ENCODE peak calls at places on chromosomes 12 and 14, in five cellular contexts. W, H, I, U and O are unnamed samples. For H3K27me3 and H3K9me3, the result is how much of the 10 kb centered on the place peaks cover.

GRCh38 chr14:59229653-59230406 is 41.4 kb downstream of the DAAM1 start:
- DNase-seq in W (no peak), I (no peak), H (no peak), U (no peak), O (no peak)

GRCh38 chr12:108514468-108514972 is 557 bp upstream of the FICD start:
- DNase-seq in U (no peak), H (no peak), W (no peak), I (no peak), O (no peak)

GRCh38 chr12:15599266-15600037 is 189.7 kb downstream of the EPS8 start:
- DNase-seq in W (no peak), H (no peak), U (no peak), I (no peak), O (no peak)

GRCh38 chr12:114703060-114703493 is 19.1 kb upstream of the TBX3 start:
- DNase-seq in U (no peak), W (no peak), I (no peak), H (no peak), O (no peak)

GRCh38 chr12:101415228-101415627 is 7.7 kb upstream of the ARL1 start:
- DNase-seq in I (no peak), H (no peak), W (no peak), U (no peak), O (no peak)

GRCh38 chr12:69417741-69418167 is 52.4 kb upstream of the FRS2 start:
- DNase-seq in W (no peak), H (no peak), U (no peak), I (no peak), O (no peak)

GRCh38 chr14:71202881-71203280 is 295.6 kb downstream of the PCNX1 start:
- DNase-seq in I (no peak), H (no peak), U (no peak), W (no peak), O (no peak)

GRCh38 chr12:25825494-25825893 is 133.0 kb upstream of the RASSF8 start:
- DNase-seq in H (no peak), I (no peak), W (no peak), U (no peak), O (no peak)

GRCh38 chr14:72608391-72609204 is 285.3 kb downstream of the DPF3 start:
- DNase-seq in U (no peak), I (no peak), W (no peak), H (no peak), O (no peak)

GRCh38 chr12:69274861-69275260 is 35.5 kb downstream of the CPSF6 start:
- DNase-seq in U (no peak), W (no peak), H (no peak), I (no peak), O (no peak)

GRCh38 chr12:91139981-91140659 is 28.8 kb upstream of the LUM start:
- DNase-seq in W (no peak), H (no peak), U (no peak), I (no peak), O (no peak)

GRCh38 chr14:91354221-91354916 is 63.3 kb downstream of the CCDC88C start:
- DNase-seq in U (no peak), W (no peak), I (no peak), H (no peak), O (no peak)

GRCh38 chr14:36383674-36384421 is 63.4 kb upstream of the MBIP start:
- DNase-seq in W (no peak), U (no peak), H (no peak), I (no peak), O (no peak)

GRCh38 chr14:39212034-39212433 is 21.7 kb upstream of the MIA2 start:
- DNase-seq in H (no peak), W (no peak), I (no peak), U (no peak), O (no peak)

GRCh38 chr12:58288191-58288590 is 346.8 kb downstream of the ATP23 start:
- DNase-seq in U (no peak), W (peak), H (no peak), I (no peak), O (no peak)

GRCh38 chr14:60758875-60759274 is 24.3 kb downstream of the MNAT1 start:
- DNase-seq in H (no peak), U (no peak), I (no peak), W (no peak), O (no peak)

GRCh38 chr14:77529963-77530362 is 31.3 kb upstream of the ISM2 start:
- DNase-seq in U (no peak), H (no peak), I (no peak), W (no peak), O (no peak)

GRCh38 chr12:107660230-107660629 is 25.4 kb upstream of the PWP1 start:
- DNase-seq in I (no peak), H (no peak), W (no peak), U (no peak), O (no peak)

GRCh38 chr14:95156765-95157194 is 549 bp downstream of the DICER1 start:
- DNase-seq in W (no peak), H (peak), I (peak), U (peak), O (peak)

GRCh38 chr12:6873094-6874006 is at the start of gene SPSB2:
- DNase-seq in W (peak), U (peak), H (peak), I (peak), O (peak)

GRCh38 chr14:68787235-68787727 is 5.6 kb downstream of the ZFP36L1 start:
- DNase-seq in U (no peak), W (no peak), H (peak), I (no peak), O (peak)

GRCh38 chr14:96083667-96084320 is 44.6 kb downstream of the C14orf132 start:
- DNase-seq in I (peak), U (no peak), W (no peak), H (peak), O (no peak)

GRCh38 chr12:132066345-132066685 is 77.8 kb downstream of the DDX51 start:
- DNase-seq in H (no peak), W (no peak), I (no peak), U (no peak), O (no peak)

GRCh38 chr12:63302941-63303536 is 152.0 kb upstream of the AVPR1A start:
- DNase-seq in U (no peak), W (no peak), H (no peak), I (no peak), O (no peak)

GRCh38 chr12:30795660-30796507 is 41.1 kb upstream of the CAPRIN2 start:
- DNase-seq in U (peak), H (peak), W (peak), I (peak), O (peak)

GRCh38 chr12:122533841-122534240 is 6.8 kb downstream of the KNTC1 start:
- DNase-seq in U (no peak), W (no peak), I (no peak), H (no peak), O (no peak)

GRCh38 chr14:66043921-66044320 is 442.2 kb upstream of the CCDC196 start:
- DNase-seq in W (no peak), H (no peak), U (no peak), I (no peak), O (no peak)

GRCh38 chr12:49965836-49966235 is 4.2 kb downstream of the AQP5 start:
- DNase-seq in H (no peak), W (no peak), U (no peak), I (no peak), O (no peak)

GRCh38 chr12:71948390-71948789 is 9.7 kb downstream of the TPH2 start:
- DNase-seq in I (no peak), U (no peak), H (no peak), W (no peak), O (no peak)

GRCh38 chr12:12784911-12785814 is at the start of gene APOLD1:
- DNase-seq in U (no peak), H (no peak), I (peak), W (no peak), O (no peak)

GRCh38 chr12:1738480-1738879 is 47.6 kb downstream of the ADIPOR2 start:
- DNase-seq in H (no peak), W (no peak), U (no peak), I (no peak), O (no peak)
- H3K27me3 ChIP-seq in H (under half), W (under half), U (under half), I (under half), O (under half)

GRCh38 chr14:29426083-29426482 is 501.6 kb downstream of the PRKD1 start:
- DNase-seq in I (no peak), W (no peak), U (no peak), H (no peak), O (no peak)
- H3K9me3 ChIP-seq in I (under half), W (under half), U (under half), H (under half), O (under half)

DNA sequence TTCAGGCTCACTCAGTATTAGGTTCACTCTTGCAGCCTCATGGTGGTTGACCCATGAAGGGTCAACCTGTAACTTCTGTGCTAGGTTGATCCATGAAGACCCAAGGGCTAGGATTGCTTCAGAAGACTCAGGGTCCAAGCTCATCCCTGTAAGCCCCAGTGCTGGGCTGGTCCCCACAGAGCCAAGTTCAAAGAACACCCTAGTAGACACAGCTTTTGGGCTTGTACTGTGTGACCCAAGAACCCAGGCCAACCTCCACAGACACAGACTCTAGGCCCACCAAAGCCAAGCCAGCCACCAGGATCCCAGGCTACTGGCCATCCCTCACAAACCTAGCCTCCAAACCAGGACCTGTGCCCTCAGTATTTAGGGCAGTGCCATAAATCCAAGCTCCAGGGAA is 1020.6 kb downstream of the SLC16A7 start:
- DNase-seq in W (no peak), I (no peak), H (no peak), U (no peak), O (no peak)
- TF ChIP-seq EP300 in W (no peak), I (no peak), H (no peak), U (no peak), O (no peak)

GRCh38 chr12:4448943-4449861 is 3.6 kb upstream of the FGF6 start:
- DNase-seq in I (no peak), H (no peak), U (no peak), W (no peak), O (no peak)
- H3K27me3 ChIP-seq in I (under half), H (under half), U (under half), W (under half), O (under half)

DNA sequence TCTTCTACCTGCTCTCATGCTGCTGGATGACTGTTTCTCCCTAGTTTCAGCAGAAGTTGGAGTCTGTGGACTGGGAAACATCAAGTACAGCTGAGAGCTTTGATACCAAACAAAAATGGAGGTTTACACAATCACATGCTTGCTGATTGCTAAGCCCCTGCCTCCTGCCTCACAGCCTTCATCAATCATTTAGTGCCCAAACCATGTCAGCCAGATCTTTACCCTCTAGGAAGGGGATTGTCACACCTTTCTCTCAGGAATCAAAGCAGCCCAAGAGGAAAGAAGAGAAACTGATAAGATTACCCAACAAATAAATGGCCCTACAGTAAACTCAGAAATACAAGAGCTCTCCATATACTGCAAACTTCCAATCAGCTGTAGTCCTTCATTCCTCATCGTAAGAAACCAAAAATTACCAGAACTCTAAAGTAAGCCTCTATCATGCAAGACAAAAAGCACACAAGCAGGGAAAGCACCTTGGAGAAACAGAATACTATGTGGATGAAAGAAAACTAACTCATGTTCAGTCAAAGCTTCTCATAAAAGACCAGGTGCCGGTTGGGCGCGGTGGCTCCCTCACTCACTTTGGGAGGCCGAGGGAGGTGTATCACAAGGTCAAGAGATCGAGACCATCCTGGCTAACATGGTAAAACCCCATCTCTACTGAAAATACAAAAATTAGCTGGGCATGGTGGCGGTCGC is 63.6 kb upstream of the RESF1 start:
- DNase-seq in I (no peak), H (no peak), U (no peak), W (no peak), O (no peak)
- H3K9me3 ChIP-seq in I (under half), H (under half), U (under half), W (under half), O (under half)